ENCODE peak calls at places on chromosomes 11 and 22, in six cellular contexts. F is stimulated activated CD8-positive, alpha-beta memory T cell treated with anti-CD3 and anti-CD28 coated beads, Interleukin-7, amount 100 ng/mL, for 1 hour; W is effector CD8-positive, alpha-beta T cell; M is pons; O is ureter; U is GM23338. Q is an unnamed sample.

GRCh38 chr11:88164806-88165205 is 10.4 kb downstream of the RAB38 start:
- DNase-seq in F (no peak), W (no peak), M (no peak), O (no peak), U (no peak), Q (no peak)

GRCh38 chr11:69644071-69644961 is 3.4 kb downstream of the CCND1 start:
- DNase-seq in F (no peak), W (no peak), M (peak), O (peak), U (no peak), Q (peak)

GRCh38 chr11:127109796-127110195 is 109.2 kb upstream of the KIRREL3 start:
- DNase-seq in F (no peak), W (no peak), M (no peak), O (no peak), U (peak), Q (no peak)

GRCh38 chr22:27885977-27886842 is 32.8 kb downstream of the PITPNB start:
- DNase-seq in F (peak), W (peak), M (peak), O (no peak), U (peak), Q (peak)

GRCh38 chr11:96755209-96755608 is 365.4 kb downstream of the JRKL start:
- DNase-seq in F (no peak), W (no peak), M (no peak), O (no peak), U (no peak), Q (no peak)

GRCh38 chr11:68798221-68798813 is 43.4 kb downstream of the CPT1A start:
- DNase-seq in F (peak), W (peak), M (no peak), O (no peak), U (peak), Q (no peak)

GRCh38 chr11:29628584-29628983 is 388.2 kb downstream of the KCNA4 start:
- DNase-seq in F (no peak), W (no peak), M (no peak), O (no peak), U (no peak), Q (no peak)

GRCh38 chr22:24834845-24835570 is 29.0 kb downstream of the SGSM1 start:
- DNase-seq in F (no peak), W (no peak), M (no peak), O (no peak), U (peak), Q (no peak)

GRCh38 chr11:47186076-47186936 is at the start of gene PACSIN3:
- DNase-seq in F (no peak), W (peak), M (no peak), O (no peak), U (peak), Q (no peak)

GRCh38 chr22:49792107-49792506 is 35.6 kb downstream of the BRD1 start:
- DNase-seq in F (no peak), W (no peak), M (no peak), O (no peak), U (no peak), Q (no peak)

GRCh38 chr11:65851083-65851579 is 6.8 kb downstream of the CFL1 start:
- DNase-seq in F (no peak), W (no peak), M (no peak), O (no peak), U (peak), Q (no peak)